ENCODE peak calls at places on chromosomes 12 and 14, in five cellular contexts. C, V, U, G and M are unnamed samples. For H3K4me1, the result is how much of the 10 kb centered on the place peaks cover.

GRCh38 chr14:93033983-93034670 is 81.6 kb downstream of the ITPK1 start:
- DNase-seq in C (no peak), V (no peak), U (no peak), G (no peak), M (peak)

GRCh38 chr12:132067182-132067581 is 76.9 kb downstream of the DDX51 start:
- DNase-seq in C (no peak), V (no peak), U (no peak), G (no peak), M (no peak)

GRCh38 chr14:32607399-32607798 is 278.3 kb downstream of the AKAP6 start:
- DNase-seq in C (no peak), V (no peak), U (no peak), G (no peak), M (peak)

GRCh38 chr12:126667340-126667739 is 1599.6 kb upstream of the TMEM132C start:
- DNase-seq in C (no peak), V (peak), U (no peak), G (no peak), M (peak)

GRCh38 chr14:58947816-58948440 is 240.5 kb upstream of the DAAM1 start:
- DNase-seq in C (no peak), V (peak), U (no peak), G (no peak), M (peak)

GRCh38 chr12:2980630-2981029 is 21.4 kb downstream of the TEAD4 start:
- DNase-seq in C (no peak), V (no peak), U (no peak), G (no peak), M (no peak)

GRCh38 chr14:91250912-91251311 is 6.4 kb upstream of the GPR68 start:
- DNase-seq in C (no peak), V (no peak), U (no peak), G (no peak), M (no peak)

GRCh38 chr12:11812558-11813421 is 163.3 kb downstream of the ETV6 start:
- DNase-seq in C (peak), V (no peak), U (no peak), G (peak), M (peak)

GRCh38 chr14:92520102-92520651 is 6.6 kb downstream of the RIN3 start:
- DNase-seq in C (no peak), V (no peak), U (no peak), G (no peak), M (no peak)

GRCh38 chr14:64549805-64550538 is at the start of gene PPP1R36:
- DNase-seq in C (no peak), V (no peak), U (no peak), G (peak), M (no peak)

GRCh38 chr14:86779416-86779815 is 1213.6 kb downstream of the GALC start:
- DNase-seq in C (no peak), V (peak), U (no peak), G (no peak), M (no peak)

GRCh38 chr14:87615822-87616679 is 376.9 kb downstream of the GALC start:
- DNase-seq in C (peak), V (peak), U (peak), G (peak), M (peak)

GRCh38 chr14:61151276-61151675 is 129.9 kb downstream of the TMEM30B start:
- DNase-seq in C (no peak), V (no peak), U (no peak), G (no peak), M (no peak)

GRCh38 chr14:92465353-92466067 is 48.1 kb upstream of the RIN3 start:
- DNase-seq in C (no peak), V (no peak), U (no peak), G (no peak), M (no peak)

GRCh38 chr14:69190191-69190590 is 1.1 kb upstream of the EXD2 start:
- DNase-seq in C (no peak), V (no peak), U (no peak), G (no peak), M (no peak)

GRCh38 chr12:67887065-67887464 is 102.2 kb upstream of the IFNG-AS1 start:
- DNase-seq in C (no peak), V (no peak), U (no peak), G (no peak), M (no peak)

GRCh38 chr12:109549613-109550309 is 23.5 kb downstream of the MMAB start:
- DNase-seq in C (no peak), V (no peak), U (no peak), G (peak), M (no peak)

GRCh38 chr12:115313929-115314328 is 630.0 kb upstream of the TBX3 start:
- DNase-seq in C (peak), V (peak), U (no peak), G (no peak), M (no peak)

GRCh38 chr12:47975036-47975620 is 11.7 kb downstream of the TMEM106C start:
- DNase-seq in C (no peak), V (no peak), U (no peak), G (no peak), M (no peak)
- H3K4me3 ChIP-seq in C (no peak), V (no peak), U (no peak), G (no peak), M (no peak)

GRCh38 chr12:96489392-96490056 is at the start of gene CFAP54:
- DNase-seq in C (peak), V (peak), U (peak), G (peak), M (peak)
- H3K4me1 ChIP-seq in C (under half), V (under half), U (under half), G (under half), M (under half)

DNA sequence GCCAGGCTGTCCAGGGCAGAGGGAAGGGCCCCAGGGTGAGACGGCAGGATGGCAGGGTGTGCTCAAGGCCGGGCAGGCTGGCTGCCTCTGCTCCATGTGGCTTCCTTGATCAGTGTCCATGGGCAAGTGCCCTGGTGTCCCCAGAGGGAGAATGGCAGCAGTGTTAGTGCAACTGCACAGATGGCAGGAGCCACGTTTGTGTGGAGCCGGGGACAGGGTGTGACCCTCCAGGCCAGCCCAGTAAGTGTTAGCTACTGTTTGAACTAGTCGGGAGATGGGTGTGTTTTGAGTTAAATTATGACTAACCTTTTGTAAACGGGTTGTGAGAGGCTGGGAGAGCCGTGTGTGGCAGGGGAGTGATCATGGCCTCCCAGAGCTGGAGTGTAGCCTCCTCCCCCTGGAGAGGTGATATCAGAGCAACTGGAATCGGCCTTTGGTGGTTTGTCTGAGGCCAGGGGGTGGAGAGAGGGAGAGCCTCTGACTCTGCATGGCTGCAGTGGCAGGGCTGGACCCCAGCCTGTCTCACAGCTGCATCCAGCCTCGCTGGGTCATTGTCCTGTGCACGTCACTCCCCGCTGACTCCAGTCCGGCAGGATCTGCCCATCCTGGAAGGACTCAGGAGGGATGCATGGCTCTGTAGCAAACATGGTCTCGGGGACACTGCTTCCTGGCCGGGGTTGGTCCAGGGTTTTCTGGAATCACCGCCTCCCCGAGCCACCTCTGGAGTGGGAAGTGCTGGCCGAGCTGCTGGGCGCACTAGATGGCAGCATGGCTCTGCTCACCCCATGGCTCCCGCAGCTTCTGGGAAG is 27.8 kb downstream of the AACS start:
- DNase-seq in C (peak), V (peak), U (no peak), G (no peak), M (peak)
- H3K4me3 ChIP-seq in C (peak), V (no peak), U (no peak), G (no peak), M (no peak)

DNA sequence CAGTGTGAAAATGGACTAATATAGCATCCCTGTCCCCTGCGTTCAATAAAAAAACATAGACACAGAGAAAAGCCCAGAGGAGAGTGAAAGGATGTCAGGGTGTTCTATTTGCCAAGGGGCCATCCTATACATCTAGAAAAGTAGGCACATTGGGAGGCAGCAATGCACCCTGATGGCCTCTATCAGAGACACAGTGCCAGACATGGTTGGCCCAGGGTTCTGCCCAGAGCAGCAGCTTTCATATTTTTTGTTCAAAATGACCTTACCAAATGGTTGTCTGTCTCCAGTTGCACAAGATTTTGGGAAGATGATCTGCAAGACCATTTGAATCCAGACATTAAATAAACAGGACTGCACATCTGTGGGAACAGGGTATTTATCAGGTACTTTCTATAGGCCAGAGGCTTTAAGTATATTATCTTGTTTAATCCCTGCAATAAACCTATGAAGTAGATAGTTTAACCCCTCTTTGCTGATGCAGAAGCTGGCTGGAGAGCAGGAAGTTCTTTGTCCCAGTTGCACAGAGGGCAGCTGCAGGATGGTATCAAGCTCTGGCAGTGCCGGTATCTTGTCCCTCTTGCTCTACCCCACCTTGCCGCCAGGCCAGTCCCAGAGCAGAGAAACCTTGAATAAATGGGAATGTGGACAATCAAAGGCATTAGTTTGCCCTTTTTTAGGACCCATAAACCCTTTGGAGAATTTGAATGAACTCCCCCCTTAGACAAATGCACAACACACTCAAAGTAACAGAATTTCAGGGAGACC is 171.8 kb upstream of the PWP1 start:
- DNase-seq in C (no peak), V (no peak), U (no peak), G (no peak), M (no peak)
- H3K4me1 ChIP-seq in C (under half), V (under half), U (under half), G (under half), M (under half)

DNA sequence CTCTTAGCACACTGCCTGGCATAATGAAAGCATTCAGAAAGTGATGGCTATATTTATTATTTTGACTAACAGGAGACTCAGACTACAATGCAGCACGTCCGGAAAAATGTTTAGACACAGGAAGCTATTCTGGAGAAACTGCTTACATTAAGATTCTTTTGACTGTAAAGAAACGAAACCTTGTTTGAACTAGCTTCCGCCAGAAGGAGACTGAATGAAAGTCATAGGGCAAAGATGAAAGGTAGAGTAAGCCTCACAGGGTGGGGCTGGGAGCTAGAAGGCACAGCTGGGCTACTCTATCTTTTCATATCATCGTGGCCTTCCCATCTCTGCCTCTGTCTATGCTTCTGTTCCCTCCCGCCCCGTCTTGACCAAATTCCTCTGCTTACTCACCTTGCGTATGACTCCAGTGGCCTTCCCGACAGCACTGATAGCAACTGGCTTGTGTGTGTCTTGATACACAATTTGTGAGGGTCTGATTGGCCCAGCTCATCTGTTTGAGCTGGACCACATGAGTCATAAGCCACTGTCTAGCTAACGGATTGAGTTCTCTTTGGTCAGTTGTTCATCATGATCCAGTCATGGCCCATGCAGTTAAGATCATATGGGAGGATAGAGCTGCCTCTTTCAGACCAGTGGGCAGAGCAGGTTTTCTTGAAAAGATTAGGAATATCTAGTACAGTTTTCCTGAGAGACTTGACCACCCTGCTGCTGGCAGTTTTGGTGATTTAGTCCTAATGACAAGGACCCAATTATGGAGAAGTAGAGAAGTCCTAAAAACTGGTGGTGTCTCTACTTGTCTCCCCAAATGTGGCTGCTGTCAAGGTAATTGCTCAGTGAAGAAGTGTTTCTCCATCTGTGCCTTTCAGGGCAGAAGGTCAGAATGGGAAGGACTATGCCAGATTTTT is 151.5 kb upstream of the SLC38A2 start:
- DNase-seq in C (peak), V (peak), U (peak), G (no peak), M (no peak)
- H3K4me3 ChIP-seq in C (peak), V (peak), U (peak), G (no peak), M (no peak)